ENCODE peak calls at places on chromosomes 6 and 20, in five cellular contexts. D, B, P, A and M are unnamed samples.
A peak's percentile ranks its signal among the peaks of the same experiment; 100 is the strongest.

GRCh38 chr6:15823838-15824414 is 161.1 kb upstream of the DTNBP1 start:
- DNase-seq in D (no peak), B (no peak), P (no peak), A (no peak), M (no peak)

GRCh38 chr6:138031417-138031816 is 75.8 kb downstream of the PERP start:
- DNase-seq in D (no peak), B (no peak), P (peak; percentile 94), A (no peak), M (no peak)

GRCh38 chr6:145275787-145276186 is 459.5 kb downstream of the EPM2A start:
- DNase-seq in D (no peak), B (no peak), P (no peak), A (no peak), M (no peak)

GRCh38 chr6:165717732-165718465 is 54.9 kb upstream of the PDE10A start:
- DNase-seq in D (no peak), B (peak; percentile 10), P (no peak), A (no peak), M (no peak)

GRCh38 chr6:149863846-149864577 is at the start of gene LRP11:
- DNase-seq in D (peak; percentile 47), B (peak; percentile 88), P (peak; percentile 86), A (peak; percentile 94), M (peak; percentile 95)

GRCh38 chr6:111113731-111114438 is 26.6 kb downstream of the SLC16A10 start:
- DNase-seq in D (peak; percentile 41), B (no peak), P (no peak), A (peak; percentile 42), M (peak; percentile 37)

GRCh38 chr6:145148392-145149175 is 586.7 kb downstream of the EPM2A start:
- DNase-seq in D (no peak), B (peak; percentile 91), P (peak; percentile 92), A (peak; percentile 29), M (no peak)

GRCh38 chr6:138988469-138988834 is 399 bp upstream of the REPS1 start:
- DNase-seq in D (no peak), B (no peak), P (no peak), A (no peak), M (peak; percentile 34)

GRCh38 chr6:154435400-154435945 is 75.0 kb downstream of the CNKSR3 start:
- DNase-seq in D (no peak), B (no peak), P (no peak), A (no peak), M (no peak)

GRCh38 chr6:170165085-170165484 is 125.8 kb downstream of the DLL1 start:
- DNase-seq in D (no peak), B (no peak), P (no peak), A (no peak), M (no peak)

GRCh38 chr20:1122388-1123315 is 4.2 kb downstream of the PSMF1 start:
- DNase-seq in D (no peak), B (peak; percentile 76), P (no peak), A (peak; percentile 64), M (no peak)

GRCh38 chr6:31922942-31923341 is 4.6 kb upstream of the C2 start:
- DNase-seq in D (no peak), B (peak; percentile 35), P (no peak), A (peak; percentile 32), M (peak; percentile 43)

GRCh38 chr6:73180076-73180717 is 45.1 kb downstream of the KHDC1L start:
- DNase-seq in D (no peak), B (peak; percentile 1), P (peak; percentile 21), A (no peak), M (no peak)
- H3K4me3 ChIP-seq in D (no peak overlapping the region), B (peak overlapping the region; percentile 66), P (no peak overlapping the region), A (peak overlapping the region; percentile 27), M (no peak overlapping the region)

DNA sequence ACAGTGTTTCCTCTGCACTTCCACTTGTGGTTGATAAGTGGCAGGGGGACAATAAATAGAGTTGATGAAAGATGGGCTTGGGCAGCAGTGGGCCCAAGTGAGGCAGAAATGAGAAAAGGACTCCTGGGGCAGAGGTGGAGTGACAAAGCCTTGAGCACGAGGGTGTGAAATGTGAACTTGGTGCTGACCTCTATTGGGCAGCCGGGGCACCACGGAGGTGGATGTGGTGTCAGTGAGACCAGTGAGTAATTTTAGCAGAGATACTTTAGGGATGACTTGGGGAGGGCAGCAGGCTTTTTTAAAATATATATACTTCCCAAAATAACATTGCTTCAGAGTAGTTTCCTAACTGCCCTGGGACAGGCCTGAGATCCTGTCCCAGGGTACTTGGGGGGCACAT is 30.6 kb upstream of the MYLK2 start:
- DNase-seq in D (no peak), B (no peak), P (peak; percentile 8), A (no peak), M (peak; percentile 36)
- H3K36me3 ChIP-seq in D (no peaks in the 10 kb centered on the region), B (peaks cover 84% of the 10 kb centered on the region), P (peaks cover 34% of the 10 kb centered on the region), A (no peaks in the 10 kb centered on the region), M (no peaks in the 10 kb centered on the region)

GRCh38 chr6:102525336-102525735 is 1131.8 kb downstream of the GRIK2 start:
- DNase-seq in D (no peak), B (no peak), P (no peak), A (no peak), M (no peak)

GRCh38 chr6:102517506-102517905 is 1124.0 kb downstream of the GRIK2 start:
- DNase-seq in D (no peak), B (no peak), P (no peak), A (no peak), M (no peak)

GRCh38 chr6:102520981-102521380 is 1127.5 kb downstream of the GRIK2 start:
- DNase-seq in D (no peak), B (no peak), P (no peak), A (no peak), M (no peak)
- H3K4me3 ChIP-seq in D (no peak overlapping the region), B (no peak overlapping the region), P (no peak overlapping the region), A (no peak overlapping the region), M (no peak overlapping the region)

GRCh38 chr6:7881765-7882500 is 28.7 kb downstream of the TXNDC5 start:
- DNase-seq in D (no peak), B (no peak), P (peak; percentile 28), A (no peak), M (no peak)

GRCh38 chr6:7879980-7880717 is 30.4 kb downstream of the TXNDC5 start:
- DNase-seq in D (no peak), B (no peak), P (no peak), A (no peak), M (no peak)

GRCh38 chr6:7883381-7883780 is 27.2 kb downstream of the TXNDC5 start:
- DNase-seq in D (no peak), B (no peak), P (no peak), A (no peak), M (no peak)

GRCh38 chr6:7880718-7881107 is 29.9 kb downstream of the TXNDC5 start:
- DNase-seq in D (no peak), B (no peak), P (no peak), A (no peak), M (no peak)

DNA sequence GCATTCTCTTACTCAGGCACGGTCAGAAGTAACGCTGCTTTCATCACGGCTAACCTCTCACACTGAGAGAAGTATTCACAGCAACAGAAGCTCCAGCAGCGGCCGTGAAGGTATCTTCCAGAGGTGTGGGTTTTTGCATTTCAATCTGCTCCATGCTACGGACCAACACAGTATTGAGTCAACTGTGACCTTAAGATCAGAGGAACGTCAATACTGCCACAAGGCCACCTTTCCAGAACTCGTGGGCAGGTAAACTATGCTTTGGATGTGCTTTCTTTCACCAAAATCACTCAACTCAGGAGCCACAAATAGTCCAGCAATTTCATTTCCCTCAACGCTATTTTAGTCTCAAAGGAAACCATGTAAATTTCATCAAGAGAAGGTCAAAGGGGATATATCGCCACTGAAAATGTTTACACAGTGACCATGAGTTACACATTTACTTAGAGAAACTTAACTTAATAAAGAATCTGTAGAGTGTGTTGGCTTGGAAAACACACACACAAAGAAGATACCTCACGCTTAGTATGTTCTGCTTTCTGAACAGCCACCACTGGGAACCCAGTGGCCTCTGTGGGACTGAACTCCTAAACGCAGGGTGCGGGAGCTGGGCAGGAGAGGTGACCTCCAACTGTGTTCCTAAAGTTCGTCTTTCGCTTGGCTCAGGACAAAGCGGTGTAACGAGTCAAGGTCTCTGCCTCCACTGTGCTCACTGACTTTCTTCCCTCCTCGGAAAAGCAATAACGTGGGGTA is 27.9 kb downstream of the TXNDC5 start:
- DNase-seq in D (no peak), B (no peak), P (no peak), A (no peak), M (no peak)
- H3K36me3 ChIP-seq in D (peaks cover 55% of the 10 kb centered on the region), B (peaks cover 60% of the 10 kb centered on the region), P (peaks cover 28% of the 10 kb centered on the region), A (peaks cover 89% of the 10 kb centered on the region), M (no peaks in the 10 kb centered on the region)

GRCh38 chr20:64254571-64255360 is 782 bp upstream of the PCMTD2 start:
- DNase-seq in D (no peak), B (peak; percentile 4), P (no peak), A (no peak), M (no peak)

GRCh38 chr20:64256282-64256947 is 867 bp downstream of the PCMTD2 start:
- DNase-seq in D (no peak), B (no peak), P (no peak), A (no peak), M (no peak)

GRCh38 chr20:64255361-64256281 is at the start of gene PCMTD2:
- DNase-seq in D (peak; percentile 44), B (peak; percentile 88), P (peak; percentile 82), A (peak; percentile 85), M (peak; percentile 77)

GRCh38 chr20:64258071-64258823 is 2.7 kb downstream of the PCMTD2 start:
- DNase-seq in D (no peak), B (no peak), P (no peak), A (no peak), M (no peak)

GRCh38 chr20:64257107-64257757 is 1.7 kb downstream of the PCMTD2 start:
- DNase-seq in D (no peak), B (no peak), P (no peak), A (no peak), M (no peak)
- H3K4me3 ChIP-seq in D (no peak overlapping the region), B (peak overlapping the region; percentile 97), P (no peak overlapping the region), A (peak overlapping the region; percentile 77), M (no peak overlapping the region)